ENCODE peak calls at places on chromosome 17, in nine cellular contexts. One of them, this sample, is unnamed.
A peak's percentile ranks its signal among the peaks of the same experiment; 100 is the strongest.

GRCh38 chr17:79282294-79282693 is 207.7 kb downstream of the ENGASE start:
- DNase-seq in breast epithelium: no peak
- DNase-seq in adrenal gland: no peak
- DNase-seq in A549: no peak
- DNase-seq in ovary: no peak
- DNase-seq in tibial nerve: no peak
- DNase-seq in stomach: no peak
- DNase-seq in HCT116: no peak
- DNase-seq in spleen: no peak
- DNase-seq in this sample: no peak

GRCh38 chr17:58344791-58345157 is 7.2 kb downstream of the SUPT4H1 start:
- DNase-seq in spleen: peak; percentile 84
- DNase-seq in stomach: no peak
- DNase-seq in tibial nerve: no peak
- DNase-seq in A549: no peak
- DNase-seq in breast epithelium: no peak
- DNase-seq in ovary: no peak
- DNase-seq in adrenal gland: no peak
- DNase-seq in HCT116: no peak
- DNase-seq in this sample: no peak

GRCh38 chr17:68356520-68356919 is 65.2 kb downstream of the ARSG start:
- DNase-seq in ovary: no peak
- DNase-seq in HCT116: no peak
- DNase-seq in breast epithelium: no peak
- DNase-seq in adrenal gland: no peak
- DNase-seq in tibial nerve: no peak
- DNase-seq in A549: no peak
- DNase-seq in spleen: peak; percentile 81
- DNase-seq in stomach: no peak
- DNase-seq in this sample: no peak

GRCh38 chr17:42422412-42422957 is 571 bp downstream of the CAVIN1 start:
- DNase-seq in spleen: peak; percentile 82
- DNase-seq in HCT116: no peak
- DNase-seq in stomach: peak; percentile 27
- DNase-seq in A549: no peak
- DNase-seq in adrenal gland: peak; percentile 66
- DNase-seq in tibial nerve: no peak
- DNase-seq in ovary: no peak
- DNase-seq in breast epithelium: peak; percentile 50
- DNase-seq in this sample: no peak

GRCh38 chr17:68035131-68035522 is 408 bp upstream of the KPNA2 start:
- DNase-seq in breast epithelium: peak; percentile 92
- DNase-seq in stomach: peak; percentile 94
- DNase-seq in spleen: peak; percentile 97
- DNase-seq in HCT116: no peak
- DNase-seq in A549: peak; percentile 95
- DNase-seq in ovary: peak; percentile 89
- DNase-seq in adrenal gland: peak; percentile 95
- DNase-seq in tibial nerve: peak; percentile 80
- DNase-seq in this sample: peak; percentile 91

GRCh38 chr17:60231234-60231633 is 81.5 kb downstream of the CA4 start:
- DNase-seq in tibial nerve: no peak
- DNase-seq in breast epithelium: no peak
- DNase-seq in spleen: no peak
- DNase-seq in stomach: no peak
- DNase-seq in ovary: no peak
- DNase-seq in adrenal gland: no peak
- DNase-seq in A549: peak; percentile 41
- DNase-seq in HCT116: peak; percentile 10
- DNase-seq in this sample: no peak

GRCh38 chr17:5797447-5797846 is 213.1 kb upstream of the NLRP1 start:
- DNase-seq in breast epithelium: no peak
- DNase-seq in A549: no peak
- DNase-seq in adrenal gland: no peak
- DNase-seq in ovary: no peak
- DNase-seq in HCT116: no peak
- DNase-seq in stomach: no peak
- DNase-seq in tibial nerve: no peak
- DNase-seq in spleen: no peak
- DNase-seq in this sample: no peak

GRCh38 chr17:14340968-14341412 is 40.1 kb downstream of the HS3ST3B1 start:
- DNase-seq in breast epithelium: no peak
- DNase-seq in adrenal gland: no peak
- DNase-seq in A549: no peak
- DNase-seq in HCT116: no peak
- DNase-seq in tibial nerve: no peak
- DNase-seq in stomach: no peak
- DNase-seq in spleen: no peak
- DNase-seq in ovary: no peak
- DNase-seq in this sample: no peak

GRCh38 chr17:80959330-80960036 is 32.2 kb upstream of the CHMP6 start:
- DNase-seq in adrenal gland: peak; percentile 91
- DNase-seq in stomach: no peak
- DNase-seq in ovary: peak; percentile 85
- DNase-seq in A549: no peak
- DNase-seq in HCT116: no peak
- DNase-seq in tibial nerve: peak; percentile 55
- DNase-seq in spleen: peak; percentile 82
- DNase-seq in breast epithelium: peak; percentile 65
- DNase-seq in this sample: peak; percentile 53

GRCh38 chr17:79936661-79937434 is 97.6 kb upstream of the CBX4 start:
- DNase-seq in stomach: no peak
- DNase-seq in spleen: peak; percentile 83
- DNase-seq in tibial nerve: no peak
- DNase-seq in adrenal gland: no peak
- DNase-seq in HCT116: no peak
- DNase-seq in A549: no peak
- DNase-seq in breast epithelium: no peak
- DNase-seq in ovary: no peak
- DNase-seq in this sample: no peak

GRCh38 chr17:40535924-40536717 is 29.2 kb downstream of the CCR7 start:
- DNase-seq in ovary: no peak
- DNase-seq in tibial nerve: no peak
- DNase-seq in HCT116: no peak
- DNase-seq in adrenal gland: no peak
- DNase-seq in breast epithelium: peak; percentile 50
- DNase-seq in A549: no peak
- DNase-seq in spleen: peak; percentile 85
- DNase-seq in stomach: no peak
- DNase-seq in this sample: no peak

GRCh38 chr17:40532520-40533253 is 31.3 kb upstream of the TNS4 start:
- DNase-seq in HCT116: no peak
- DNase-seq in tibial nerve: no peak
- DNase-seq in A549: no peak
- DNase-seq in ovary: no peak
- DNase-seq in stomach: no peak
- DNase-seq in adrenal gland: peak; percentile 4
- DNase-seq in spleen: peak; percentile 22
- DNase-seq in breast epithelium: peak; percentile 25
- DNase-seq in this sample: no peak

GRCh38 chr17:40534431-40535189 is 30.7 kb downstream of the CCR7 start:
- DNase-seq in spleen: peak; percentile 70
- DNase-seq in stomach: no peak
- DNase-seq in breast epithelium: peak; percentile 36
- DNase-seq in tibial nerve: no peak
- DNase-seq in ovary: peak; percentile 59
- DNase-seq in A549: no peak
- DNase-seq in adrenal gland: no peak
- DNase-seq in HCT116: no peak
- DNase-seq in this sample: no peak

GRCh38 chr17:40535438-40535837 is 29.8 kb downstream of the CCR7 start:
- DNase-seq in tibial nerve: no peak
- DNase-seq in A549: no peak
- DNase-seq in spleen: no peak
- DNase-seq in stomach: no peak
- DNase-seq in breast epithelium: no peak
- DNase-seq in adrenal gland: no peak
- DNase-seq in ovary: no peak
- DNase-seq in HCT116: no peak
- DNase-seq in this sample: no peak

DNA sequence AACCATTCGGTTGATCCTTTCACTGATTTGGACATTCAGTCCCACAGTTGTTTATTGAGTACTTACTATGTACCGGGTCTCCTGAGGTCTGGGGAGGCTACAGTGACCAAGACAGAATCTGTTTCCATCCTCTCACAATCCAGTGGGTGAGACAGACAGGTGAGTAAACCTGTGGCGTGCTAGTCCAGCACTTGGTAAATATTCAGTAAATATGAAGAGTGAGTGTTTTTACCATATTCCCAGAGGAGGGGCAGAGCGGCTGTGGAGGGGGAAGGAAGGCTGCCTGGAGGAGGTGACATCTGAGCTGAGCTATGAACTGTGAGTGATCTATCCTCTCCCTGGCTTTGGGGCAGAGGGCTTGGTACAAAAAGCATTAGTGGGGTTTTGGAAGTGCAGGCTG is 31.4 kb downstream of the CCR7 start:
- DNase-seq in ovary: no peak
- DNase-seq in A549: no peak
- DNase-seq in spleen: peak; percentile 51
- DNase-seq in stomach: no peak
- DNase-seq in HCT116: no peak
- DNase-seq in tibial nerve: no peak
- DNase-seq in breast epithelium: peak; percentile 30
- DNase-seq in adrenal gland: no peak
- DNase-seq in this sample: no peak
- H3K4me3 ChIP-seq in ovary: no peak overlapping the region
- H3K4me3 ChIP-seq in A549: no peak overlapping the region
- H3K4me3 ChIP-seq in spleen: no peak overlapping the region
- H3K4me3 ChIP-seq in stomach: no peak overlapping the region
- H3K4me3 ChIP-seq in HCT116: no peak overlapping the region
- H3K4me3 ChIP-seq in tibial nerve: no peak overlapping the region
- H3K4me3 ChIP-seq in breast epithelium: no peak overlapping the region
- H3K4me3 ChIP-seq in adrenal gland: no peak overlapping the region
- H3K4me3 ChIP-seq in this sample: no peak overlapping the region

GRCh38 chr17:17770371-17771059 is 66.3 kb downstream of the SREBF1 start:
- DNase-seq in stomach: no peak
- DNase-seq in breast epithelium: no peak
- DNase-seq in ovary: no peak
- DNase-seq in adrenal gland: no peak
- DNase-seq in tibial nerve: no peak
- DNase-seq in spleen: no peak
- DNase-seq in HCT116: no peak
- DNase-seq in A549: no peak
- DNase-seq in this sample: no peak

GRCh38 chr17:17771498-17772201 is 65.1 kb downstream of the SREBF1 start:
- DNase-seq in tibial nerve: no peak
- DNase-seq in breast epithelium: no peak
- DNase-seq in A549: no peak
- DNase-seq in ovary: no peak
- DNase-seq in adrenal gland: no peak
- DNase-seq in HCT116: no peak
- DNase-seq in spleen: no peak
- DNase-seq in stomach: no peak
- DNase-seq in this sample: no peak

GRCh38 chr17:17772231-17772630 is 64.6 kb downstream of the SREBF1 start:
- DNase-seq in HCT116: no peak
- DNase-seq in stomach: no peak
- DNase-seq in breast epithelium: no peak
- DNase-seq in A549: no peak
- DNase-seq in ovary: no peak
- DNase-seq in spleen: no peak
- DNase-seq in adrenal gland: no peak
- DNase-seq in tibial nerve: no peak
- DNase-seq in this sample: no peak

GRCh38 chr17:17776889-17777288 is 59.9 kb downstream of the SREBF1 start:
- DNase-seq in HCT116: no peak
- DNase-seq in adrenal gland: no peak
- DNase-seq in stomach: no peak
- DNase-seq in spleen: no peak
- DNase-seq in ovary: no peak
- DNase-seq in A549: no peak
- DNase-seq in breast epithelium: no peak
- DNase-seq in tibial nerve: no peak
- DNase-seq in this sample: no peak

DNA sequence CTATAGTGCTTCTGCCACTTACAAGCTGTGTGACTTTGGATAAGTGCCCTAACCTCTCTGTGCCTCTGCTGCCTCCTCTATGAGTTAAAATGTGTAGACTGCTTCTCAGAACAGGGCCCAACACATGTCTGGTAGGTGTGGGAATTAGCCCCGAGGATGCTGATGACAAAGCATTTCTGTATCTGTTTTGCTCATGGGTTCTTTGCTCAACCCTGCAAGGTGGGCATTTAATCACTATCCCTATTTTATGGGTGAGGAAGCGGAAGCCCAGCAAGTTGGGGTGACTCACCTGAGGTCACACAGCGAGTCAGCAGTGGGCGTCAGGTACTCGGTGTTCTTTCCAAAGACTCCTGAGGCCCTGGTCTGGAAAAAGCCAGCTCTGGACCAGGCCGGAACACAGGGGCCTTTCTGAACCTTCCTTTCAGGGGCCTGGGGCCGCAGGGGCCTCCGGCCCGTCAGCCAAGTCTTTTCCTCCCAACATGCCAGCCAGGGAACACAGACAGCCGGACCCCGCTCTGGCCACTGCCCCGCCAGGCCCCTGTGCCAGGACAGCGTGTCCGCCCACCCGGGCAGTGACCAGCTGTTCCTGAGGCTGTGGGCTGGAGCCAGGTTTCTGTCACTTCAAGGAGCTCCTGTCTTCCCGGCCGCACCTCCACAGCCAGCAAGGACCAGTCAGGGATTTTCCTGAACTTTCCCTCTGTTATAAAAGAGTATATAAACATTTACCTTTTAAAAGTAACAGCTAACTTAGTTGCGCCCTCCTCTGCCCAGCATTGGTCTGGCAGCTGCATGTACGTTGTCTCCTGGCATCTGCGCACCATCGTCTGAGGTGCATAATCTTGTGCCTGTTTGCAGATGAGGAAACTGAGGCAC is 62.5 kb downstream of the SREBF1 start:
- DNase-seq in tibial nerve: no peak
- DNase-seq in adrenal gland: peak; percentile 54
- DNase-seq in spleen: no peak
- DNase-seq in ovary: no peak
- DNase-seq in stomach: peak; percentile 80
- DNase-seq in HCT116: no peak
- DNase-seq in breast epithelium: peak; percentile 73
- DNase-seq in A549: peak; percentile 39
- DNase-seq in this sample: peak; percentile 92
- TF ChIP-seq POLR2A in tibial nerve: no peak
- TF ChIP-seq POLR2A in adrenal gland: no peak
- TF ChIP-seq POLR2A in spleen: no peak
- TF ChIP-seq POLR2A in ovary: no peak
- TF ChIP-seq POLR2A in stomach: no peak
- TF ChIP-seq POLR2A in HCT116: no peak
- TF ChIP-seq POLR2A in breast epithelium: no peak
- TF ChIP-seq POLR2A in A549: no peak
- TF ChIP-seq POLR2A in this sample: peak; percentile 30

GRCh38 chr17:28317965-28318758 is 838 bp upstream of the TMEM97 start:
- DNase-seq in tibial nerve: no peak
- DNase-seq in spleen: peak; percentile 85
- DNase-seq in ovary: peak; percentile 41
- DNase-seq in stomach: no peak
- DNase-seq in A549: no peak
- DNase-seq in HCT116: no peak
- DNase-seq in breast epithelium: no peak
- DNase-seq in adrenal gland: no peak
- DNase-seq in this sample: no peak
- H3K4me1 ChIP-seq in tibial nerve: peaks cover 15% of the 10 kb centered on the region
- H3K4me1 ChIP-seq in spleen: peaks cover 12% of the 10 kb centered on the region
- H3K4me1 ChIP-seq in ovary: peaks cover 6% of the 10 kb centered on the region
- H3K4me1 ChIP-seq in stomach: peaks cover 49% of the 10 kb centered on the region
- H3K4me1 ChIP-seq in A549: peaks cover 39% of the 10 kb centered on the region
- H3K4me1 ChIP-seq in HCT116: peaks cover 12% of the 10 kb centered on the region
- H3K4me1 ChIP-seq in breast epithelium: no peaks in the 10 kb centered on the region
- H3K4me1 ChIP-seq in adrenal gland: peaks cover 17% of the 10 kb centered on the region
- H3K4me1 ChIP-seq in this sample: peaks cover 3% of the 10 kb centered on the region

GRCh38 chr17:49469831-49470568 is 25.1 kb upstream of the NGFR start:
- DNase-seq in A549: no peak
- DNase-seq in tibial nerve: no peak
- DNase-seq in spleen: no peak
- DNase-seq in ovary: peak; percentile 31
- DNase-seq in HCT116: no peak
- DNase-seq in breast epithelium: no peak
- DNase-seq in stomach: no peak
- DNase-seq in adrenal gland: peak; percentile 25
- DNase-seq in this sample: no peak
- H3K4me3 ChIP-seq in A549: no peak overlapping the region
- H3K4me3 ChIP-seq in tibial nerve: peak overlapping the region; percentile 18
- H3K4me3 ChIP-seq in spleen: no peak overlapping the region
- H3K4me3 ChIP-seq in ovary: no peak overlapping the region
- H3K4me3 ChIP-seq in HCT116: no peak overlapping the region
- H3K4me3 ChIP-seq in breast epithelium: no peak overlapping the region
- H3K4me3 ChIP-seq in stomach: peak overlapping the region; percentile 17
- H3K4me3 ChIP-seq in adrenal gland: no peak overlapping the region
- H3K4me3 ChIP-seq in this sample: no peak overlapping the region